ENCODE peak calls at places on chromosomes 16 and 17, in seven cellular contexts. H, Q, I, O, F, N and K are unnamed samples.

GRCh38 chr17:79677646-79678045 is 53.1 kb upstream of the ENPP7 start:
- DNase-seq in H (no peak), Q (no peak), I (no peak), O (no peak), F (no peak), N (no peak), K (no peak)

GRCh38 chr17:45332989-45333701 is 16.3 kb upstream of the MAP3K14 start:
- DNase-seq in H (no peak), Q (no peak), I (no peak), O (no peak), F (no peak), N (no peak), K (no peak)

GRCh38 chr16:9258423-9259051 is 167.1 kb downstream of the HAPSTR1 start:
- DNase-seq in H (peak; percentile 35), Q (no peak), I (peak; percentile 16), O (peak; percentile 3), F (peak; percentile 62), N (peak; percentile 35), K (peak; percentile 17)

GRCh38 chr17:78783711-78784396 is 1.8 kb upstream of the CYTH1 start:
- DNase-seq in H (no peak), Q (no peak), I (no peak), O (no peak), F (no peak), N (no peak), K (no peak)

GRCh38 chr16:4306439-4307214 is 9.2 kb upstream of the GLIS2 start:
- DNase-seq in H (peak; percentile 49), Q (no peak), I (peak; percentile 44), O (no peak), F (no peak), N (no peak), K (no peak)

GRCh38 chr17:34798581-34798980 is 162.7 kb downstream of the CCT6B start:
- DNase-seq in H (no peak), Q (no peak), I (no peak), O (no peak), F (no peak), N (no peak), K (no peak)

GRCh38 chr16:69064164-69064563 is 41.3 kb upstream of the HAS3 start:
- DNase-seq in H (no peak), Q (no peak), I (no peak), O (no peak), F (no peak), N (peak; percentile 45), K (no peak)

GRCh38 chr16:87895641-87896141 is 26.4 kb upstream of the SLC7A5 start:
- DNase-seq in H (peak; percentile 91), Q (peak; percentile 48), I (peak; percentile 80), O (no peak), F (peak; percentile 65), N (no peak), K (peak; percentile 59)

GRCh38 chr17:75908201-75908600 is 3.5 kb upstream of the MRPL38 start:
- DNase-seq in H (no peak), Q (no peak), I (no peak), O (no peak), F (no peak), N (no peak), K (no peak)

GRCh38 chr16:52095466-52095865 is 451.5 kb downstream of the TOX3 start:
- DNase-seq in H (no peak), Q (no peak), I (no peak), O (no peak), F (no peak), N (no peak), K (no peak)